ENCODE peak calls at places on chromosomes 6 and 20, in seven cellular contexts. One of them, this sample, is unnamed.

GRCh38 chr20:57210054-57210910 is 56.2 kb downstream of the BMP7 start:
- DNase-seq in HFFc6: no peak
- DNase-seq in anterior cingulate cortex: no peak
- DNase-seq in NCI-H510A: no peak
- DNase-seq in GM10248: no peak
- DNase-seq in naive thymus-derived CD4-positive, alpha-beta T cell: no peak
- DNase-seq in central memory CD4-positive, alpha-beta T cell: no peak
- DNase-seq in this sample: no peak

GRCh38 chr6:72855471-72855870 is 233.6 kb downstream of the KCNQ5 start:
- DNase-seq in HFFc6: peak
- DNase-seq in anterior cingulate cortex: no peak
- DNase-seq in NCI-H510A: no peak
- DNase-seq in GM10248: no peak
- DNase-seq in naive thymus-derived CD4-positive, alpha-beta T cell: no peak
- DNase-seq in central memory CD4-positive, alpha-beta T cell: no peak
- DNase-seq in this sample: no peak

GRCh38 chr6:139184050-139184826 is 49.4 kb downstream of the HECA start:
- DNase-seq in HFFc6: no peak
- DNase-seq in anterior cingulate cortex: no peak
- DNase-seq in NCI-H510A: no peak
- DNase-seq in GM10248: no peak
- DNase-seq in naive thymus-derived CD4-positive, alpha-beta T cell: no peak
- DNase-seq in central memory CD4-positive, alpha-beta T cell: no peak
- DNase-seq in this sample: no peak

GRCh38 chr6:37041521-37041920 is 36.1 kb downstream of the FGD2 start:
- DNase-seq in HFFc6: no peak
- DNase-seq in anterior cingulate cortex: no peak
- DNase-seq in NCI-H510A: no peak
- DNase-seq in GM10248: no peak
- DNase-seq in naive thymus-derived CD4-positive, alpha-beta T cell: no peak
- DNase-seq in central memory CD4-positive, alpha-beta T cell: no peak
- DNase-seq in this sample: no peak

GRCh38 chr20:9520096-9520495 is 5.7 kb downstream of the LAMP5 start:
- DNase-seq in HFFc6: no peak
- DNase-seq in anterior cingulate cortex: no peak
- DNase-seq in NCI-H510A: no peak
- DNase-seq in GM10248: no peak
- DNase-seq in naive thymus-derived CD4-positive, alpha-beta T cell: no peak
- DNase-seq in central memory CD4-positive, alpha-beta T cell: no peak
- DNase-seq in this sample: no peak

GRCh38 chr20:44683263-44684046 is 31.7 kb upstream of the CCN5 start:
- DNase-seq in HFFc6: no peak
- DNase-seq in anterior cingulate cortex: peak
- DNase-seq in NCI-H510A: peak
- DNase-seq in GM10248: peak
- DNase-seq in naive thymus-derived CD4-positive, alpha-beta T cell: peak
- DNase-seq in central memory CD4-positive, alpha-beta T cell: peak
- DNase-seq in this sample: no peak

GRCh38 chr6:3068329-3069223 is at the start of gene RIPK1:
- DNase-seq in HFFc6: peak
- DNase-seq in anterior cingulate cortex: peak
- DNase-seq in NCI-H510A: peak
- DNase-seq in GM10248: peak
- DNase-seq in naive thymus-derived CD4-positive, alpha-beta T cell: peak
- DNase-seq in central memory CD4-positive, alpha-beta T cell: peak
- DNase-seq in this sample: peak

GRCh38 chr20:58676161-58676560 is 16.4 kb upstream of the NPEPL1 start:
- DNase-seq in HFFc6: no peak
- DNase-seq in anterior cingulate cortex: no peak
- DNase-seq in NCI-H510A: no peak
- DNase-seq in GM10248: no peak
- DNase-seq in naive thymus-derived CD4-positive, alpha-beta T cell: no peak
- DNase-seq in central memory CD4-positive, alpha-beta T cell: no peak
- DNase-seq in this sample: no peak

GRCh38 chr20:57759724-57760123 is 49.9 kb upstream of the PMEPA1 start:
- DNase-seq in HFFc6: no peak
- DNase-seq in anterior cingulate cortex: no peak
- DNase-seq in NCI-H510A: no peak
- DNase-seq in GM10248: no peak
- DNase-seq in naive thymus-derived CD4-positive, alpha-beta T cell: no peak
- DNase-seq in central memory CD4-positive, alpha-beta T cell: no peak
- DNase-seq in this sample: no peak

GRCh38 chr6:72639920-72640621 is 18.2 kb downstream of the KCNQ5 start:
- DNase-seq in HFFc6: no peak
- DNase-seq in anterior cingulate cortex: no peak
- DNase-seq in NCI-H510A: no peak
- DNase-seq in GM10248: no peak
- DNase-seq in naive thymus-derived CD4-positive, alpha-beta T cell: no peak
- DNase-seq in central memory CD4-positive, alpha-beta T cell: no peak
- DNase-seq in this sample: no peak

GRCh38 chr6:130993292-130993765 is 69.7 kb downstream of the EPB41L2 start:
- DNase-seq in HFFc6: no peak
- DNase-seq in anterior cingulate cortex: no peak
- DNase-seq in NCI-H510A: no peak
- DNase-seq in GM10248: no peak
- DNase-seq in naive thymus-derived CD4-positive, alpha-beta T cell: no peak
- DNase-seq in central memory CD4-positive, alpha-beta T cell: no peak
- DNase-seq in this sample: no peak

GRCh38 chr6:30557683-30557981 is 537 bp downstream of the PRR3 start:
- DNase-seq in HFFc6: no peak
- DNase-seq in anterior cingulate cortex: no peak
- DNase-seq in NCI-H510A: no peak
- DNase-seq in GM10248: peak
- DNase-seq in naive thymus-derived CD4-positive, alpha-beta T cell: no peak
- DNase-seq in central memory CD4-positive, alpha-beta T cell: no peak
- DNase-seq in this sample: no peak

GRCh38 chr6:158630944-158631616 is 13.5 kb downstream of the DYNLT1 start:
- DNase-seq in HFFc6: no peak
- DNase-seq in anterior cingulate cortex: no peak
- DNase-seq in NCI-H510A: no peak
- DNase-seq in GM10248: no peak
- DNase-seq in naive thymus-derived CD4-positive, alpha-beta T cell: no peak
- DNase-seq in central memory CD4-positive, alpha-beta T cell: no peak
- DNase-seq in this sample: no peak

GRCh38 chr20:1934162-1934561 is 39.0 kb downstream of the SIRPA start:
- DNase-seq in HFFc6: peak
- DNase-seq in anterior cingulate cortex: no peak
- DNase-seq in NCI-H510A: no peak
- DNase-seq in GM10248: no peak
- DNase-seq in naive thymus-derived CD4-positive, alpha-beta T cell: no peak
- DNase-seq in central memory CD4-positive, alpha-beta T cell: no peak
- DNase-seq in this sample: no peak

GRCh38 chr6:30615219-30615957 is 1.7 kb downstream of the PPP1R10 start:
- DNase-seq in HFFc6: peak
- DNase-seq in anterior cingulate cortex: peak
- DNase-seq in NCI-H510A: peak
- DNase-seq in GM10248: no peak
- DNase-seq in naive thymus-derived CD4-positive, alpha-beta T cell: no peak
- DNase-seq in central memory CD4-positive, alpha-beta T cell: peak
- DNase-seq in this sample: no peak

GRCh38 chr20:62246872-62247652 is 8.7 kb downstream of the OSBPL2 start:
- DNase-seq in HFFc6: no peak
- DNase-seq in anterior cingulate cortex: no peak
- DNase-seq in NCI-H510A: peak
- DNase-seq in GM10248: no peak
- DNase-seq in naive thymus-derived CD4-positive, alpha-beta T cell: no peak
- DNase-seq in central memory CD4-positive, alpha-beta T cell: no peak
- DNase-seq in this sample: no peak